ENCODE peak calls at places on chromosomes 5 and 9, in seven cellular contexts. L, A, F, E, C, B and V are unnamed samples.
A peak's percentile ranks its signal among the peaks of the same experiment; 100 is the strongest.

GRCh38 chr5:107541400-107541799 is 129.3 kb downstream of the EFNA5 start:
- DNase-seq in E (no peak), C (no peak), L (peak; percentile 48), F (no peak), B (no peak), A (no peak), V (no peak)

GRCh38 chr9:73173526-73174411 is 22.1 kb downstream of the ANXA1 start:
- DNase-seq in A (no peak), F (no peak), B (no peak), C (no peak), L (no peak), E (no peak), V (no peak)

GRCh38 chr9:121732383-121732782 is 80.9 kb downstream of the DAB2IP start:
- DNase-seq in E (no peak), A (no peak), L (no peak), B (no peak), F (no peak), C (no peak), V (no peak)

GRCh38 chr5:54820346-54820745 is 165.0 kb downstream of the ESM1 start:
- DNase-seq in B (peak; percentile 76), C (no peak), A (peak; percentile 28), L (no peak), E (no peak), F (no peak), V (no peak)

GRCh38 chr5:1734908-1735289 is 64.7 kb downstream of the MRPL36 start:
- DNase-seq in L (no peak), E (no peak), A (no peak), C (no peak), B (no peak), F (no peak), V (no peak)

GRCh38 chr5:153463806-153464205 is 26.7 kb upstream of the GRIA1 start:
- DNase-seq in F (no peak), A (peak; percentile 65), L (no peak), C (no peak), E (peak; percentile 63), B (peak; percentile 39), V (no peak)

GRCh38 chr9:20419552-20419951 is 202.7 kb downstream of the MLLT3 start:
- DNase-seq in A (no peak), F (no peak), C (no peak), B (no peak), L (no peak), E (no peak), V (no peak)

GRCh38 chr9:74666625-74667316 is 169.6 kb downstream of the RORB start:
- DNase-seq in L (no peak), B (peak; percentile 43), C (no peak), E (no peak), A (peak; percentile 96), F (no peak), V (no peak)

GRCh38 chr9:11933926-11934325 is 759.3 kb upstream of the TYRP1 start:
- DNase-seq in L (no peak), C (no peak), F (no peak), E (no peak), A (peak; percentile 92), B (no peak), V (no peak)

GRCh38 chr9:95491543-95492330 is 25.0 kb downstream of the PTCH1 start:
- DNase-seq in A (no peak), C (no peak), B (no peak), L (no peak), F (no peak), E (no peak), V (no peak)

GRCh38 chr9:91245432-91246313 is 116.0 kb downstream of the AUH start:
- DNase-seq in F (peak; percentile 12), B (peak; percentile 14), A (peak; percentile 39), L (no peak), C (no peak), E (peak; percentile 69), V (no peak)

GRCh38 chr5:82277613-82277986 is 554 bp downstream of the RPS23 start:
- DNase-seq in C (no peak), L (no peak), F (no peak), A (no peak), B (no peak), E (no peak), V (no peak)

GRCh38 chr5:151675225-151675955 is 11.3 kb downstream of the SPARC start:
- DNase-seq in E (no peak), A (peak; percentile 34), C (no peak), B (peak; percentile 34), F (no peak), L (no peak), V (no peak)

GRCh38 chr5:123549256-123549904 is 37.4 kb downstream of the CSNK1G3 start:
- DNase-seq in F (no peak), A (no peak), C (no peak), L (peak; percentile 93), E (no peak), B (no peak), V (no peak)

DNA sequence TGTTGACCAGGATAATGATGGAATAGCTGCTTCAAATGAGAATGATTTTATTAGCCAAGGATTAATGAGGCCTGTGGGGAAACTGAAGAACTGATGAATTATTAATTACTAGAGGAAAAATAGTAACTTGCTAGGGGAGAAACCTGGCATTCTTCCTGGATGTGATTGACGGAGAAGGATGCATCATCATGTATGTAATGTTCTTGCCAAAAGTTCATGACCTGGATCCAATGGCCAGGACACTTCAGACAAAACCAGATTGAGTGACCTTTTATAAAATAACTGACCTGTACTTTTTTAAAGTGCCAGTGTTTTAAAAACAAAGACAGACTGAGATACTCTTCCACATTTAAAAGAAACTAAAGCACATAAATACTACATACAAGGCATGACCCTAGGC is 23.7 kb downstream of the KIAA1191 start:
- DNase-seq in L (no peak), A (peak; percentile 17), C (no peak), F (no peak), E (no peak), B (no peak), V (no peak)
- TF ChIP-seq EZH2 in L (no peak), A (no peak), C (no peak), F (no peak), E (no peak), B (no peak), V (no peak)

GRCh38 chr5:77628840-77629552 is 9.5 kb downstream of the OTP start:
- DNase-seq in L (no peak), E (no peak), A (no peak), B (no peak), F (no peak), C (no peak), V (no peak)

GRCh38 chr5:77631166-77631582 is 7.3 kb downstream of the OTP start:
- DNase-seq in L (peak; percentile 30), C (no peak), A (no peak), E (no peak), F (no peak), B (no peak), V (no peak)

GRCh38 chr5:77632526-77633268 is 5.8 kb downstream of the OTP start:
- DNase-seq in F (no peak), E (no peak), C (no peak), B (no peak), A (no peak), L (no peak), V (no peak)

GRCh38 chr5:77629553-77630245 is 8.8 kb downstream of the OTP start:
- DNase-seq in A (no peak), B (no peak), C (no peak), E (no peak), L (no peak), F (no peak), V (no peak)

GRCh38 chr5:77630246-77631165 is 8.0 kb downstream of the OTP start:
- DNase-seq in B (no peak), F (no peak), E (peak; percentile 41), L (peak; percentile 91), C (no peak), A (no peak), V (no peak)
- TF ChIP-seq EZH2 in B (peak; percentile 89), F (no peak), E (no peak), L (no peak), C (peak; percentile 94), A (peak; percentile 81), V (peak; percentile 89)

DNA sequence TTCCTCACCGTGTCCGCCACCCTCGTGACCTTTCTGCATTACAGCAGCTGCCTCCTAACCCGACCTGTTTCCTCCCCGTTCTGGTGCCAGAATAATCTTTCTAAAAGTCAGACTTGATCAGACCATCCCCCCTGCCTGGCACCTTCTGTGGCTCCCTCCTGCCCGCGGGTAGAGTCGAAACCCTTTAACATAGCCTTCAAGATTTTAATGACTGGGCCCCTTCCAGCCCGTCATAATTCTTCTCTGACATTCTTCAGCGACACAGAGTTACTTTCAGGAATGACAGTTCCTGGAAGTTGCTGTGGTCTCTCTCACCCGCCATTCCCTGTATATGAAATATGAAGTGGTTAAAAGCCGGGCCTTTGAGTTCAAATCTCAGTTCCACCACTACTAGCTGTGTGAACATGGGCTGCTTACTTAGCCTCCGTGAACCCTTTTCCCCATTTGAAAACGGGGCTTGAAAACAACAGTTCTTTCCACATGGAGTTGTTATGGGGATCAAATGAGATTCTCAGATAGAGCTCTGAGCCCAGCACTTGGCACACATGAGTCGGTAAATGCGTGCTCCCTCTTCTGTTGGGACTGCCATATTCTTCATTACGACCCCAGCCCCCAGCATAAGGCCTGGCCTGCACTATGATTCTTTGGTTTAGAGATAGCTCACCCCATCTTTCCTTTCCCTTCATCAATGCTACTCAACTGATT is 715 bp downstream of the NANS start:
- DNase-seq in A (peak; percentile 14), E (no peak), L (peak; percentile 56), B (peak; percentile 12), C (no peak), F (no peak), V (no peak)
- TF ChIP-seq EZH2 in A (no peak), E (no peak), L (no peak), B (no peak), C (no peak), F (no peak), V (no peak)

GRCh38 chr5:170681013-170681433 is 102.5 kb upstream of the GABRP start:
- DNase-seq in E (peak; percentile 24), B (peak; percentile 17), A (peak; percentile 29), C (no peak), F (no peak), L (peak; percentile 64), V (no peak)
- TF ChIP-seq EZH2 in E (no peak), B (no peak), A (no peak), C (no peak), F (no peak), L (no peak), V (no peak)